ENCODE peak calls at places on chromosomes 6 and 20, in six cellular contexts. K, H, X, L, M and U are unnamed samples.

GRCh38 chr20:62625921-62626547 is 16.3 kb upstream of the SLCO4A1 start:
- DNase-seq in K (no peak), H (no peak), X (no peak), L (no peak), M (no peak), U (no peak)

GRCh38 chr6:52839124-52840055 is 1.2 kb downstream of the GSTA5 start:
- DNase-seq in K (peak), H (peak), X (peak), L (no peak), M (no peak), U (peak)

GRCh38 chr20:58713801-58714339 is 21.3 kb downstream of the NPEPL1 start:
- DNase-seq in K (peak), H (no peak), X (peak), L (peak), M (peak), U (no peak)

GRCh38 chr20:35237486-35237885 is 11.0 kb downstream of the MMP24 start:
- DNase-seq in K (no peak), H (no peak), X (no peak), L (no peak), M (no peak), U (no peak)

GRCh38 chr6:44128020-44128917 is 915 bp downstream of the TMEM63B start:
- DNase-seq in K (peak), H (no peak), X (peak), L (peak), M (peak), U (no peak)

GRCh38 chr6:41059569-41059968 is 6.6 kb downstream of the APOBEC2 start:
- DNase-seq in K (no peak), H (peak), X (no peak), L (no peak), M (no peak), U (no peak)

GRCh38 chr6:33684428-33684896 is 27.0 kb downstream of the UQCC2 start:
- DNase-seq in K (no peak), H (no peak), X (no peak), L (no peak), M (no peak), U (no peak)

GRCh38 chr6:43970913-43971775 is 156.1 kb downstream of the MRPL14 start:
- DNase-seq in K (no peak), H (no peak), X (no peak), L (peak), M (no peak), U (no peak)

GRCh38 chr20:62025832-62026563 is 39.7 kb downstream of the TAF4 start:
- DNase-seq in K (no peak), H (peak), X (peak), L (no peak), M (no peak), U (peak)

GRCh38 chr20:290081-290831 is at the start of gene C20orf96:
- DNase-seq in K (peak), H (peak), X (peak), L (peak), M (peak), U (peak)

GRCh38 chr20:61814726-61815125 is 251.0 kb downstream of the TAF4 start:
- DNase-seq in K (no peak), H (no peak), X (no peak), L (no peak), M (no peak), U (no peak)

GRCh38 chr6:132780770-132781371 is 17.6 kb downstream of the SLC18B1 start:
- DNase-seq in K (no peak), H (peak), X (peak), L (no peak), M (no peak), U (peak)

GRCh38 chr6:151289399-151290007 is 49.7 kb downstream of the AKAP12 start:
- DNase-seq in K (no peak), H (no peak), X (no peak), L (no peak), M (no peak), U (peak)

GRCh38 chr6:160634706-160635105 is 29.4 kb downstream of the LPA start:
- DNase-seq in K (no peak), H (no peak), X (no peak), L (no peak), M (no peak), U (no peak)

GRCh38 chr6:11475019-11475418 is 62.5 kb upstream of the TMEM170B start:
- DNase-seq in K (no peak), H (no peak), X (no peak), L (no peak), M (no peak), U (no peak)

GRCh38 chr6:145964948-145965366 is 799 bp upstream of the SHPRH start:
- DNase-seq in K (no peak), H (no peak), X (peak), L (no peak), M (no peak), U (no peak)

GRCh38 chr6:80541186-80541585 is 434.7 kb downstream of the BCKDHB start:
- DNase-seq in K (no peak), H (peak), X (no peak), L (no peak), M (no peak), U (no peak)

GRCh38 chr20:7333846-7334245 is 566.4 kb downstream of the BMP2 start:
- DNase-seq in K (no peak), H (no peak), X (no peak), L (no peak), M (no peak), U (no peak)

GRCh38 chr6:68229566-68229965 is 405.5 kb upstream of the ADGRB3 start:
- DNase-seq in K (no peak), H (peak), X (no peak), L (no peak), M (no peak), U (no peak)

GRCh38 chr20:11921326-11921725 is 3.6 kb downstream of the BTBD3 start:
- DNase-seq in K (no peak), H (no peak), X (no peak), L (no peak), M (no peak), U (no peak)

GRCh38 chr6:84422380-84422968 is 195.0 kb upstream of the CEP162 start:
- DNase-seq in K (no peak), H (peak), X (peak), L (no peak), M (peak), U (no peak)

GRCh38 chr6:124964084-124964763 is 2.0 kb downstream of the RNF217 start:
- DNase-seq in K (peak), H (peak), X (peak), L (peak), M (no peak), U (no peak)

GRCh38 chr20:37380864-37381579 is 35.1 kb downstream of the SRC start:
- DNase-seq in K (no peak), H (no peak), X (no peak), L (peak), M (no peak), U (no peak)

GRCh38 chr20:15487030-15487429 is 1086.2 kb downstream of the KIF16B start:
- DNase-seq in K (no peak), H (no peak), X (no peak), L (no peak), M (no peak), U (no peak)

GRCh38 chr6:144493035-144493910 is 208.1 kb downstream of the UTRN start:
- DNase-seq in K (no peak), H (no peak), X (no peak), L (no peak), M (no peak), U (no peak)

GRCh38 chr6:5723905-5724691 is 282.6 kb downstream of the NRN1 start:
- DNase-seq in K (peak), H (no peak), X (no peak), L (no peak), M (peak), U (no peak)

GRCh38 chr6:47698342-47698787 is at the start of gene ADGRF4:
- DNase-seq in K (peak), H (peak), X (peak), L (no peak), M (no peak), U (no peak)

GRCh38 chr6:48978016-48978415 is 485.0 kb downstream of the MMUT start:
- DNase-seq in K (no peak), H (no peak), X (no peak), L (no peak), M (no peak), U (no peak)

GRCh38 chr20:64069209-64069613 is 6.2 kb downstream of the TCEA2 start:
- DNase-seq in K (no peak), H (no peak), X (no peak), L (no peak), M (no peak), U (no peak)
- H3K4me3 ChIP-seq in K (no peak), H (no peak), X (no peak), L (no peak), M (no peak), U (no peak)

GRCh38 chr6:91447086-91447485 is 860.2 kb upstream of the MAP3K7 start:
- DNase-seq in K (no peak), H (no peak), X (no peak), L (no peak), M (no peak), U (no peak)
- H3K4me3 ChIP-seq in K (no peak), H (no peak), X (no peak), L (no peak), M (no peak), U (no peak)

GRCh38 chr6:16274519-16275229 is 36.3 kb downstream of the GMPR start:
- DNase-seq in K (no peak), H (no peak), X (no peak), L (no peak), M (no peak), U (no peak)
- H3K4me3 ChIP-seq in K (no peak), H (no peak), X (no peak), L (no peak), M (no peak), U (no peak)

DNA sequence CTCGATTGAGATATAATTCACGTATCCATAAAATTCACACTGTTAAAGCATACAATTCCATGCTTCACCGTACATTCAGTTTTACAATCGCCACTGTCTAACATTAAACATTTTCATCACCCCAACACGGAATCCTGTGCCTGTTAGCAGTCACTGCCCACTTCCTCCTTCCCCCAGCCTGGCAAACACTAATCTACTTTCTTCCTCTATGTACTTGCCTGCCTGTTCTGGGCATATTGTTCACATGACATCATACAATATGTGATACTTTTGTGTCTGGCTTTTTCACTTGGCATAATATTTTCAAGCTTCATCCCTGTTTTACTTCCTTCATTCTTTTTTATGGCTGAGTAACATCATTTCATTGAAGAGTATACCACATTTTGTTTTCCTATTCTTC is 359.9 kb downstream of the HDGFL1 start:
- DNase-seq in K (no peak), H (no peak), X (no peak), L (no peak), M (no peak), U (peak)
- H3K4me3 ChIP-seq in K (no peak), H (no peak), X (no peak), L (no peak), M (peak), U (no peak)

GRCh38 chr6:22295145-22295544 is 1.7 kb downstream of the PRL start:
- DNase-seq in K (no peak), H (no peak), X (no peak), L (no peak), M (no peak), U (no peak)
- H3K4me3 ChIP-seq in K (no peak), H (no peak), X (no peak), L (no peak), M (no peak), U (no peak)

DNA sequence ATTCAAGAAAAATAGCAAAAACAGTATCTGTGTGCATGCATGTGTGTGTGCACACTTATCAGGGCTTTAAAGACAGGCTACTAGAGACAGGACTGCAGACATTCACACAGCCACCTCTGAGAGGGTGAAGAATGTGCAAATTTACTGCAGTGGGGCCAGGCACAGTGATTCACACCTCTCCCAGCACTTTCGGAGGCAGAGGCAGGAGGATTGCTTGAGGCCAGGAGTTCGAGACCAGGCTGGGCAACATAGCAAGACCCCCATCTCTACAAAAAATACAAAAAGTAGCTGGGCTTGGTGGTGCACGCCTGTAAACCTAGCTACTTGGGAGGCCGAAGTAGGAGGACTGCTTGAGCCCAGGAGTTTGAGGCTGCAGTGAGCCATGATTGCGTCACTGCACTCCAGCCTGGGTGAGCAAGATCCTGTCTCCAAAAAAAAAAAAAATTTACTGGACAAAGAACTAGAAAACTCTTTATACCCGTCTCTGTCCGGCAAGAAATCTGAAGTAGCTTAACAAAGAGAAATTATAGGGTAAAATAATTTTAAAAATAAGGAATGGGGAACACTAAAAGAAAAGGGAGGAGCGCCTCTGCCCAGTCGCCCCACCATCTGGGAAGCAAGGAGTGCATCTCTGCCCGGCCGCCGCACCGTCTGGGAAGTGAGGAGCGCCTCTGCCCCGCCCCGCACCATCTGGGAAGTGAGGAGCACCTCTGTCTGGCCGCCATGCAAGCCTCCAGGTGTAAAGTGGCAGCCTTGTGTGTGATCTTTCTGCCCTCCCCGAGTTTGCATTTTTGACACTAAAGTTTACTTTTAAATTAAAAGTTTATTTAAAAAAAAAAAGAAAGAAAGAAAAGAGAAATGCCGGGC is 105.1 kb downstream of the ZMYND8 start:
- DNase-seq in K (no peak), H (no peak), X (no peak), L (no peak), M (no peak), U (no peak)
- H3K4me3 ChIP-seq in K (no peak), H (no peak), X (no peak), L (no peak), M (no peak), U (no peak)